ENCODE peak calls at places on chromosomes 13 and 19, in six cellular contexts. C, N, O, I, Q and M are unnamed samples.
A peak's percentile ranks its signal among the peaks of the same experiment; 100 is the strongest.

GRCh38 chr13:97982286-97982685 is 28.8 kb downstream of the IPO5 start:
- DNase-seq in C (no peak), N (no peak), O (peak; percentile 16), I (peak; percentile 48), Q (no peak), M (peak; percentile 43)

GRCh38 chr13:28336193-28336657 is 158.7 kb downstream of the FLT1 start:
- DNase-seq in C (no peak), N (no peak), O (no peak), I (no peak), Q (no peak), M (no peak)

GRCh38 chr19:17243854-17244617 is 1.7 kb downstream of the NR2F6 start:
- DNase-seq in C (peak; percentile 42), N (peak; percentile 59), O (peak; percentile 38), I (peak; percentile 20), Q (peak; percentile 76), M (peak; percentile 81)

GRCh38 chr19:39936622-39937021 is 2.2 kb upstream of the FCGBP start:
- DNase-seq in C (no peak), N (no peak), O (no peak), I (no peak), Q (no peak), M (no peak)

GRCh38 chr19:30783936-30784335 is 411.8 kb downstream of the ZNF536 start:
- DNase-seq in C (no peak), N (no peak), O (no peak), I (no peak), Q (no peak), M (no peak)

GRCh38 chr19:35342430-35342829 is 5.3 kb upstream of the FFAR1 start:
- DNase-seq in C (no peak), N (no peak), O (no peak), I (no peak), Q (no peak), M (no peak)

GRCh38 chr13:98910501-98910951 is 67.3 kb downstream of the DOCK9 start:
- DNase-seq in C (peak; percentile 75), N (no peak), O (peak; percentile 28), I (peak; percentile 70), Q (no peak), M (peak; percentile 83)

GRCh38 chr19:17385878-17386611 is 8.0 kb downstream of the CCDC194 start:
- DNase-seq in C (peak; percentile 62), N (peak; percentile 89), O (peak; percentile 51), I (peak; percentile 30), Q (peak; percentile 85), M (peak; percentile 66)

GRCh38 chr13:78299832-78300623 is 303.3 kb downstream of the POU4F1 start:
- DNase-seq in C (no peak), N (no peak), O (no peak), I (no peak), Q (no peak), M (no peak)

GRCh38 chr19:39139305-39140194 is 14.0 kb downstream of the PAK4 start:
- DNase-seq in C (no peak), N (peak; percentile 64), O (no peak), I (no peak), Q (peak; percentile 68), M (no peak)

GRCh38 chr13:50645092-50645491 is 198.4 kb downstream of the DLEU7 start:
- DNase-seq in C (peak; percentile 47), N (no peak), O (no peak), I (no peak), Q (no peak), M (peak; percentile 65)

GRCh38 chr13:50643055-50643454 is 200.4 kb downstream of the DLEU7 start:
- DNase-seq in C (no peak), N (no peak), O (no peak), I (no peak), Q (no peak), M (no peak)

GRCh38 chr13:50646070-50646469 is 197.4 kb downstream of the DLEU7 start:
- DNase-seq in C (no peak), N (no peak), O (no peak), I (no peak), Q (no peak), M (no peak)

GRCh38 chr13:50644081-50644871 is 199.2 kb downstream of the DLEU7 start:
- DNase-seq in C (peak; percentile 69), N (no peak), O (no peak), I (no peak), Q (no peak), M (no peak)
- H3K4me2 ChIP-seq in C (peak overlapping the region; percentile 44), N (no peak overlapping the region), O (no peak overlapping the region), I (no peak overlapping the region), Q (no peak overlapping the region), M (peak overlapping the region; percentile 12)

DNA sequence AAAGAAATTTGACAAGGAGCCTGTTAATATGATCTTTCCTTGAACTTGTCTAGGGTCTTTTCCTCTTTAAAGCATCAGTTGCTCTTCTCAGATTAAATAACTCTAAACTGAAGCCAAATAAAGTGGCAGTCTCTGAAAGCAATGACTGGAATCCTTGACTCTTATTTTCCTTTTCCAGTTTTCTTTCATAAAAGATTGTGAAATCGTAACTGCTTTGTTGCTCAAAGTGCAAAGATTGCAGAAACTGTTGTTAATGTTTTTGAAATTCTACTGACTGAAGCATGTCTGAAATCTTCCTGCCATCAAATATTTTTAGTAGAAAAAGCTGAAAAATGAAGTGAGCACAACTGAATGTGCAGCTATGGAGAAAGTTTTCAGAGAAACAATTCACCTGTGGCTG is 1.9 kb downstream of the NHLRC3 start:
- DNase-seq in C (no peak), N (no peak), O (peak; percentile 6), I (no peak), Q (no peak), M (peak; percentile 34)
- H3K4me2 ChIP-seq in C (peak overlapping the region; percentile 100), N (no peak overlapping the region), O (no peak overlapping the region), I (no peak overlapping the region), Q (peak overlapping the region; percentile 31), M (no peak overlapping the region)

DNA sequence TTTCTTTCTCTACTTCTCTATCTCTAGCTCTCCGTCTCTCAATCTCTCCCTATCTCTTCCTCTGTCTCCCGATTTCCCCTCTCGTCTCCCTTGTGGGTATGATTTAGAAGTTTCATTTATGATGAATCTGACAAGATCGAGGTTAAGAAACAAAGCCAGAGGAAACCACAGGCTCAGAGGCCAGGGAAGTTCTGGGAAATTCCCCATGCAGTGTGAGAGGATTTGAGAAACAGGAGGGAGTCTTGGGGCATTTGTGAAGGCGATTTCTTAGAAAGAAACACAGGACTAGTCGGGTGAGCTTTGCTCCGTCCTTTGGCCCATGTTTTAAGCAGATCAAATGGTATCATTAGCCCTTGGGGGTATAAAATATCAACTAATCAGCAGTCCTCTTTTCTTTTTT is 25.7 kb downstream of the TNFSF9 start:
- DNase-seq in C (no peak), N (no peak), O (no peak), I (no peak), Q (no peak), M (peak; percentile 40)
- H3K4me2 ChIP-seq in C (peak overlapping the region; percentile 14), N (no peak overlapping the region), O (no peak overlapping the region), I (no peak overlapping the region), Q (no peak overlapping the region), M (no peak overlapping the region)

DNA sequence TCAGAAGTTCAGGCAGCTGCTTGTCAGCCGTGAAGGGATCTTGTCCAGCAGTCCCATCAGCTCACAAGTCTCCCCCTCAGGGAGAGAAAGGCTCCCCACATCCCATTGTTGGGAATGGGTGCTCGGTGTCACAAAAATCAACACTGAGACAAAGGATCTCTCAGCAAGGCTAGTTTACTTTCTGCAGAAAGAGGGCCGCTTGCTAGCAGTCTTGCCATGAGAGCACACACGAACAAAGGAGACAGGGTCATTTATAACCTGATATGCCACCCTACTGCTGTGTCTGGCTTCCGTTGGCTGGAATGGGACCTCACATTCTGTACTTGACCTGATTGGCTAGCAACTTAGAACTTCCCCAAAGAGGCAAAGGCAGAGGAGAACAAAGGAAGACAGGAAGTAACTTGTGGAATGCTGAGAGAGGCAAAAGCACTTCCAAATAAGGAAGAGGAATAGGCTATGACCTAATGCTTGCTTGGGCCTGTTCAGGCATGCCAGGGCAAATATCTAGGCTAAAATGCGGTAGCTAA is 8.7 kb upstream of the IGFL3 start:
- DNase-seq in C (peak; percentile 58), N (peak; percentile 88), O (peak; percentile 96), I (peak; percentile 97), Q (peak; percentile 83), M (peak; percentile 81)
- H3K4me2 ChIP-seq in C (no peak overlapping the region), N (peak overlapping the region; percentile 55), O (no peak overlapping the region), I (peak overlapping the region; percentile 62), Q (peak overlapping the region; percentile 48), M (peak overlapping the region; percentile 75)

DNA sequence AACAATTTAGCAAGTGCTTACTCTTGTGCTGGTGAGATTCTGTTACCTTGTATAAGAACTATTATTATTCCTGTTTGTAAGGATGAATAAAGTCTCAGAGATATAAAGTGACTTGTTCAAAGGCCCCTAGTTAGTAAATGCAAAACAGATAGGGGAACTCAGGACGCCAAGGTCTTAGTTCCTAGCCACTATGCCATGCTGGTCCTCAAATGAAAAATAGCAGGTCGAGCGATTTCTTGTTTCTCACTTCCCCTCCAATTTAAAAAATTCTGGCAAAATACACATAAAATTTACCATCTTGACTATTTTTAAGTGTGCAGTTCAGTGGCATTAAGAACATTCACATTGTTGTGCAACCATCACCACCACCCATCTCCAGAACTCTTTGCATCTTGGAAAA is 1.1 kb downstream of the TECR start:
- DNase-seq in C (no peak), N (no peak), O (no peak), I (no peak), Q (no peak), M (no peak)
- H3K4me2 ChIP-seq in C (peak overlapping the region; percentile 85), N (peak overlapping the region; percentile 99), O (peak overlapping the region; percentile 80), I (peak overlapping the region; percentile 38), Q (peak overlapping the region; percentile 83), M (peak overlapping the region; percentile 99)

GRCh38 chr19:2239173-2239572 is 2.5 kb downstream of the SF3A2 start:
- DNase-seq in C (no peak), N (no peak), O (no peak), I (no peak), Q (no peak), M (peak; percentile 19)

GRCh38 chr19:2242092-2242537 is 5.5 kb downstream of the SF3A2 start:
- DNase-seq in C (no peak), N (no peak), O (no peak), I (no peak), Q (no peak), M (no peak)

GRCh38 chr19:2237869-2238153 is 1.2 kb downstream of the SF3A2 start:
- DNase-seq in C (no peak), N (no peak), O (no peak), I (no peak), Q (no peak), M (no peak)

GRCh38 chr19:2240881-2241760 is 4.5 kb downstream of the SF3A2 start:
- DNase-seq in C (no peak), N (no peak), O (no peak), I (no peak), Q (no peak), M (peak; percentile 59)

DNA sequence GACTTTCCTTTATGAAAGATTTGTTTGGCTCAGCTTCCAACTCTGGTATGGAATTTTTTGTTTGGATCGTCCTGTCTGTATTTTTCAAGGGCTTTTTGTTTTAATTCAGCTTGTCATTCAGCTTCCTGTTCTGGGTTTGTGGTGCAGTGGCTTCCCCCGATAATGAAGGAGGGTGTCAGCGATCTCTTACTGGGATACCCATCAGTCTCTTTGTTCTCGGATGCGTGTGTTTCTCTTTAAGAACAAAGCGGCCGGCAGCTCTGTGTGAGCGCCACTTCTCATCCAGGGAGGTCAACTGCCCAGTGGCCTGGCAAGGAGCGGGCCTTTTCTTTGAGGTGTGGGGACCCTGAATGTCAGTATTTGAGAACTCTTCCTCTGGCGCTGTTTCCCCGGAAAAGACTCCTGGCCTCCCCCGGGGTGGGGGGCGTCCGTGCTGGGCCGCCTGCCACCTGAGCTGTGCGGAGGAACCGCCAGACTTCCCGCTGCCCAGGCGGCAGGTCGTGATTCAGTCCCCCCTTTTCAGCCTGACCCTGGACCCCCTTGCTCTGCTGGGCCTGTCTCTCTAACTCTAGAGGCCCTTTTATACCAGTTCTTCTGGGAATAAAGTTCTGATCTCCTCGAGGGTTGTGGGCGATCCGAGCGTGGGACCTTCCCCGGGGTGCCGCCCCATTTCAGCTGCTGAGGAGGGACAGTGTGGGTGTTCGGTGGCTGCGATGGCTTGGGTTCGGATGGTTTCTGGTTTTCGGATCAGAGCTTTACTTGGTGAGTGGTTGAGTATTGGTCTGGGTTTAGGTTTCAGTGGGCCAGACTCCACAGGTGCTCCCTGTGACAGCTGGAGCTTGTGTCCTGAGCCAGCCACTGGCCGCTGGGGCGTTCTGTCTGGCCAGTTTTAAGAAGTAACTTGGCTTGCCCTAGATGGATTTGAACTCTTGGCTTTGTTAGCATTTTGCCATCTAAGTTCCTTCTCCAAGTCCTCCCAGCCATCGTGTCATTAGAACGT is 3.4 kb downstream of the SF3A2 start:
- DNase-seq in C (no peak), N (no peak), O (peak; percentile 43), I (peak; percentile 48), Q (peak; percentile 90), M (peak; percentile 56)
- H3K4me2 ChIP-seq in C (peak overlapping the region; percentile 92), N (no peak overlapping the region), O (peak overlapping the region; percentile 93), I (peak overlapping the region; percentile 63), Q (peak overlapping the region; percentile 81), M (peak overlapping the region; percentile 75)